ENCODE peak calls at places on chromosomes 3 and 15, in four cellular contexts. M is IMR-90, A is H1, U is H9. V is an unnamed sample.

GRCh38 chr3:55608266-55608937 is 121.3 kb upstream of the WNT5A start:
- DNase-seq in U (no peak), A (no peak), M (no peak), V (no peak)

GRCh38 chr15:83164409-83165404 is 42.9 kb downstream of the HDGFL3 start:
- DNase-seq in A (no peak), M (peak; percentile 86), U (no peak), V (no peak)

GRCh38 chr15:72827216-72827615 is 43.7 kb upstream of the ADPGK start:
- DNase-seq in A (no peak), U (no peak), M (peak; percentile 17), V (no peak)

GRCh38 chr15:34239151-34239761 is 14.4 kb downstream of the EMC4 start:
- DNase-seq in M (peak; percentile 91), A (no peak), U (no peak), V (peak; percentile 70)

GRCh38 chr3:23966308-23966707 is 21.2 kb downstream of the NR1D2 start:
- DNase-seq in U (no peak), A (no peak), M (peak; percentile 47), V (no peak)

GRCh38 chr3:23183731-23184130 is 19.4 kb upstream of the UBE2E2 start:
- DNase-seq in A (peak; percentile 54), U (peak; percentile 74), M (peak; percentile 60), V (peak; percentile 91)

GRCh38 chr3:127307431-127307830 is 19.6 kb upstream of the PRR20G start:
- DNase-seq in M (no peak), U (no peak), A (no peak), V (no peak)

GRCh38 chr3:132561003-132561402 is 36.1 kb upstream of the ACKR4 start:
- DNase-seq in U (no peak), M (no peak), A (no peak), V (peak; percentile 7)

GRCh38 chr3:71067977-71068376 is 515.6 kb downstream of the FOXP1 start:
- DNase-seq in M (no peak), A (no peak), U (no peak), V (no peak)

GRCh38 chr3:102447272-102447671 is 12.5 kb downstream of the ZPLD1 start:
- DNase-seq in U (no peak), M (peak; percentile 47), A (no peak), V (no peak)

GRCh38 chr3:118882353-118882947 is 152.2 kb downstream of the IGSF11 start:
- DNase-seq in M (peak; percentile 55), A (peak; percentile 80), U (peak; percentile 66), V (peak; percentile 78)

GRCh38 chr3:102361013-102361412 is 73.8 kb upstream of the ZPLD1 start:
- DNase-seq in A (no peak), U (no peak), M (no peak), V (no peak)

GRCh38 chr15:42384597-42384996 is 25.3 kb downstream of the CAPN3 start:
- DNase-seq in A (no peak), M (no peak), U (peak; percentile 64), V (peak; percentile 87)

GRCh38 chr15:42392309-42393024 is 33.2 kb downstream of the CAPN3 start:
- DNase-seq in A (no peak), M (no peak), U (no peak), V (no peak)

GRCh38 chr15:42385980-42386695 is 26.8 kb downstream of the CAPN3 start:
- DNase-seq in M (peak; percentile 6), U (peak; percentile 34), A (peak; percentile 48), V (peak; percentile 37)

GRCh38 chr15:42385206-42385979 is 26.1 kb downstream of the CAPN3 start:
- DNase-seq in M (peak; percentile 62), U (peak; percentile 80), A (peak; percentile 76), V (peak; percentile 84)

DNA sequence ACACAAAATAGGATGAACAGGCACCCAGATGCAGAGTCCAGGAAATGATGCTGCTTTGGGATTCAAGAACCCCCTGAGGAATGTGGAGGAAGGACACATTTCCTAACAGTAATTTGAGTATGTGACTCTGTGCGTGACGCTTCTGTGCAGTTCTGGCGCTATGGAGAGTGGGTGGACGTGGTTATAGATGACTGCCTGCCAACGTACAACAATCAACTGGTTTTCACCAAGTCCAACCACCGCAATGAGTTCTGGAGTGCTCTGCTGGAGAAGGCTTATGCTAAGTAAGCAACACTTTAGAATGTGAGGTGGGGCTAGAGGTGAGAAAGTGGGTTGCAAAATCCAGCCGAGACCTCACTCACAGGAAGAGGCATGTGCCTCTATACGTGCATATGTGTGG is 28.3 kb downstream of the CAPN3 start:
- DNase-seq in U (no peak), M (no peak), A (no peak), V (no peak)
- H3K56ac ChIP-seq in U (no peak overlapping the region), M (no peak overlapping the region), A (no peak overlapping the region), V (no peak overlapping the region)

GRCh38 chr3:67381667-67382272 is 272.6 kb downstream of the SUCLG2 start:
- DNase-seq in U (no peak), A (no peak), M (peak; percentile 27), V (no peak)
- H3K56ac ChIP-seq in U (no peak overlapping the region), A (no peak overlapping the region), M (no peak overlapping the region), V (no peak overlapping the region)

DNA sequence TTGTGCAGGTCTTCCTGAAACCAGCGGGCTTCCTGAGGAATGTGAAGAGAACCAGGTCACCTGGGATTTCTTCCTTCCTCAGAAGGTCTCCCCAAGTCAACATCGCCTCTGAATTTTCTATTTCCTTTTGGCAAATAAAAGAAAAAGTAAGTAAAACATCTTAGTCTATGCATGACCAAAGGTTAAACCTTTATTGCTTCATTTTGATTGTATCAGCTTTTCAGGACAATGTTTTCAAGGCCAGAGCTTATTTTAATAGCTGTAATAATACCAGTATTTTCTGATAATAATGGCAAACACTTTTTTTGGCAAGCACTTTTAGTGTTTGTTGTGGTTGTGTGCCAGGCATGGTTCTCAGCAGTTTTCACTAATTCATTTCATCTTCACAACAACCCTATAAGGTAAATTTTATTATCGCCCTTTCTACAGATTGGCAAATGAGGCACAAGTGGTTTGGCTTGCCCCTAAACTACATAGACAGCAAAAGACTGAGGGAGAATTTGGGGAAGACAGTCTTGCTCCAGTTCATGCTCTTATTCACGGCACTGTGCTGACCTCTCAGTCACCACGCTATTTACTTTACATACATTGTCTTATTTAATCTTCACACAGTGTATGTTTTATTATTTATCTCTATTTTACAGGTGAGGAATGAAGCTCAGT is 110.4 kb downstream of the RPL22L1 start:
- DNase-seq in U (no peak), A (no peak), M (no peak), V (no peak)
- H3K56ac ChIP-seq in U (no peak overlapping the region), A (no peak overlapping the region), M (no peak overlapping the region), V (no peak overlapping the region)

GRCh38 chr3:32401141-32401540 is 9.5 kb downstream of the CMTM7 start:
- DNase-seq in M (no peak), U (no peak), A (no peak), V (peak; percentile 72)
- H3K56ac ChIP-seq in M (peak overlapping the region; percentile 32), U (no peak overlapping the region), A (no peak overlapping the region), V (peak overlapping the region; percentile 91)

DNA sequence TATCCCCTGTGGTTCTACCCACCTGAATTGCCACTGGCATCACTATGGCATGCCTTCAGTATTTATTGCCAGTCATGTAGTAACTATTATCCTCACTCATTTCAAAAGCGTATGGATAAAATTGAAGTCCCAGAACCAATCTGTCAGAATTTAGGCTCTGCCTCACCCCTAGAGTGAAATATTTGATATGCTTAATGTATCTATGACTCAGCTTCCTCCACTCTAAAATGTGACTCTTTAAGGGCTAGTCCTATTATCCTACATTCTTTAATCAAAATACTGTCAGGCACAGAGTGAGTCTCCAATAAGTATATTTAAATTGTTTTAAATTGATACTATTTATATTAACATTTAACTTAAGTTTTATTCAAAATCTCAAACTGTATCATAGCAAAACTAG is 27.6 kb downstream of the ARPP21 start:
- DNase-seq in M (no peak), A (no peak), U (no peak), V (no peak)
- H3K56ac ChIP-seq in M (no peak overlapping the region), A (no peak overlapping the region), U (no peak overlapping the region), V (no peak overlapping the region)

DNA sequence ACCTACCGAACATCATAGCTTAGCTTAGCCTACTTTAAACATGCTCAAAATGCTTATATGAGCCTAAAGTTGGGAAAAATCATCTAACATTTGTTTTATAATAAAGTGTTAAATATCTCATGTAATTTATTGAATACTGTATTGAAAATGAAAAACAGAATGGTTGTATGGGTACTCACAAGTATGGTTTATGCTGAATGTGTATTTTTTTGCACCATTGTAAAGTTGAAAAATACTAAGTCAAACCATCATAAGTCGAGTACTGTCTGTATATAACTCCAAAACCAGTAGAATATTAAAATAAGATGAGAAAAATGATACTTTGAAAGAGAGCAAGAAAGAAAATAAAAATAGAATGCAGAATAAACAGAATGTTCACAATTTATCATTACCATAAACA is 115.7 kb downstream of the ZNF280D start:
- DNase-seq in M (no peak), A (no peak), U (no peak), V (no peak)
- H3K56ac ChIP-seq in M (no peak overlapping the region), A (no peak overlapping the region), U (no peak overlapping the region), V (no peak overlapping the region)

GRCh38 chr3:86239956-86240355 is 751.0 kb downstream of the VGLL3 start:
- DNase-seq in M (no peak), U (no peak), A (no peak), V (no peak)

GRCh38 chr3:86245360-86245759 is 745.6 kb downstream of the VGLL3 start:
- DNase-seq in U (no peak), M (no peak), A (no peak), V (peak; percentile 23)

GRCh38 chr3:86249833-86250232 is 741.1 kb downstream of the VGLL3 start:
- DNase-seq in M (no peak), A (no peak), U (no peak), V (no peak)

GRCh38 chr3:86244897-86245296 is 746.1 kb downstream of the VGLL3 start:
- DNase-seq in M (no peak), A (no peak), U (no peak), V (no peak)
- H3K56ac ChIP-seq in M (no peak overlapping the region), A (no peak overlapping the region), U (no peak overlapping the region), V (no peak overlapping the region)

GRCh38 chr15:75695634-75696302 is 16.9 kb downstream of the CSPG4 start:
- DNase-seq in A (no peak), M (no peak), U (no peak), V (no peak)
- H3K56ac ChIP-seq in A (no peak overlapping the region), M (peak overlapping the region; percentile 3), U (no peak overlapping the region), V (no peak overlapping the region)

DNA sequence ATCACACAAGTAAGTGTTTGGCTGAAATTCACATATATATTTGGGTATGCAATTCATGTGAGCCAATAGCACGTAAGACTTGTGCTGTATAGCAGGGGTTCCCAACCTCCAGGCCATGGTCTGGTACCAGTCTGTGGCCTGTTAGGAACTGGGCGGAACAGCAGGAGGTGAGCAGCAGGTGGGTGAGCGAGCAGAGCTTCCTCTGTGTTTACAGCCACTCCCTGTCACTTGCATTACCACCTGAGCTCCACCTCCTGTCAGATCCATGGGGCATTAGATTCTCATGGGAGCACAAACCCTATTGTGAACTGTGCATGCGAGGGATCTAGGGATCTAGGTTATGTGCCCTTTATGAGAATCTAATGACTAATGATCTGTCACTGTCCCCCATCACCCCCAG is 59.7 kb downstream of the MAP3K13 start:
- DNase-seq in M (no peak), A (no peak), U (no peak), V (no peak)
- H3K56ac ChIP-seq in M (no peak overlapping the region), A (no peak overlapping the region), U (no peak overlapping the region), V (no peak overlapping the region)

DNA sequence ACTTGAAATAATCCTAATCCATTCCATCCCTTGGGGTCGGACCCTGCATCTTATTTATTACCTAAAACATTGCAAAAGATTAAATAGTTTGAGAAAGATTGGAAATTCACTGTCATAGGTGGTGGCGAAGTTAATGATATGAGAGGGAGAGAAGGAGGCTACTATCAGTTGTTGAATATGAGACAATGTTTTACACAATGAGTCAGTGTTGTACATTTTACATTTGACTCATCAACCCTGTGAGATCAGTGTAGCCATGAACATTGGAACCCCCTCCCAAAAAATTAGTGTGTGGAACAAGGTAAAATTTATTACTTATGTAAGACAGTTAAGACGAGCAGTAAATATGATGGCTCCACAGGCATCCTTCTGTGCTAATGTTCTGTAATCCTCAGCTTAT is 384.3 kb downstream of the MCTP2 start:
- DNase-seq in U (no peak), A (no peak), M (no peak), V (no peak)
- H3K56ac ChIP-seq in U (no peak overlapping the region), A (no peak overlapping the region), M (no peak overlapping the region), V (no peak overlapping the region)